ENCODE peak calls at places on chromosomes 6 and 20, in six cellular contexts. One of them, this sample, is unnamed.

GRCh38 chr6:166757226-166758135 is 130.4 kb upstream of the RPS6KA2 start:
- DNase-seq in HepG2: no peak
- DNase-seq in adipocyte: peak
- DNase-seq in H1: no peak
- DNase-seq in PC-3: no peak
- DNase-seq in colonic mucosa: no peak
- DNase-seq in this sample: peak

GRCh38 chr6:116945809-116946208 is 68.8 kb downstream of the RFX6 start:
- DNase-seq in HepG2: no peak
- DNase-seq in adipocyte: no peak
- DNase-seq in H1: no peak
- DNase-seq in PC-3: peak
- DNase-seq in colonic mucosa: peak
- DNase-seq in this sample: no peak

GRCh38 chr20:16580127-16580526 is 6.9 kb upstream of the KIF16B start:
- DNase-seq in HepG2: no peak
- DNase-seq in adipocyte: peak
- DNase-seq in H1: no peak
- DNase-seq in PC-3: peak
- DNase-seq in colonic mucosa: peak
- DNase-seq in this sample: no peak

GRCh38 chr6:15434263-15434662 is 188.4 kb downstream of the JARID2 start:
- DNase-seq in HepG2: no peak
- DNase-seq in adipocyte: no peak
- DNase-seq in H1: no peak
- DNase-seq in PC-3: no peak
- DNase-seq in colonic mucosa: no peak
- DNase-seq in this sample: no peak

GRCh38 chr20:24531626-24532419 is 62.4 kb downstream of the SYNDIG1 start:
- DNase-seq in HepG2: no peak
- DNase-seq in adipocyte: no peak
- DNase-seq in H1: no peak
- DNase-seq in PC-3: no peak
- DNase-seq in colonic mucosa: no peak
- DNase-seq in this sample: no peak

GRCh38 chr6:36336779-36337194 is at the start of gene BNIP5:
- DNase-seq in HepG2: no peak
- DNase-seq in adipocyte: no peak
- DNase-seq in H1: no peak
- DNase-seq in PC-3: no peak
- DNase-seq in colonic mucosa: peak
- DNase-seq in this sample: no peak

GRCh38 chr6:30124391-30124790 is 11.5 kb upstream of the TRIM31 start:
- DNase-seq in HepG2: no peak
- DNase-seq in adipocyte: no peak
- DNase-seq in H1: no peak
- DNase-seq in PC-3: no peak
- DNase-seq in colonic mucosa: peak
- DNase-seq in this sample: no peak

GRCh38 chr20:62489186-62489939 is 13.6 kb upstream of the GATA5 start:
- DNase-seq in HepG2: no peak
- DNase-seq in adipocyte: no peak
- DNase-seq in H1: no peak
- DNase-seq in PC-3: peak
- DNase-seq in colonic mucosa: no peak
- DNase-seq in this sample: peak

GRCh38 chr6:162636167-162636566 is 91.4 kb downstream of the PRKN start:
- DNase-seq in HepG2: no peak
- DNase-seq in adipocyte: no peak
- DNase-seq in H1: no peak
- DNase-seq in PC-3: no peak
- DNase-seq in colonic mucosa: no peak
- DNase-seq in this sample: no peak

GRCh38 chr6:7917729-7918128 is 7.1 kb upstream of the TXNDC5 start:
- DNase-seq in HepG2: peak
- DNase-seq in adipocyte: no peak
- DNase-seq in H1: no peak
- DNase-seq in PC-3: no peak
- DNase-seq in colonic mucosa: no peak
- DNase-seq in this sample: no peak

GRCh38 chr6:139290787-139291294 is 957 bp downstream of the TXLNB start:
- DNase-seq in HepG2: no peak
- DNase-seq in adipocyte: peak
- DNase-seq in H1: no peak
- DNase-seq in PC-3: no peak
- DNase-seq in colonic mucosa: no peak
- DNase-seq in this sample: no peak

GRCh38 chr6:24788031-24788665 is 10.6 kb downstream of the ARMH2 start:
- DNase-seq in HepG2: no peak
- DNase-seq in adipocyte: peak
- DNase-seq in H1: no peak
- DNase-seq in PC-3: peak
- DNase-seq in colonic mucosa: no peak
- DNase-seq in this sample: no peak

GRCh38 chr20:61120595-61121515 is 131.2 kb upstream of the CDH4 start:
- DNase-seq in HepG2: peak
- DNase-seq in adipocyte: peak
- DNase-seq in H1: peak
- DNase-seq in PC-3: peak
- DNase-seq in colonic mucosa: peak
- DNase-seq in this sample: peak

DNA sequence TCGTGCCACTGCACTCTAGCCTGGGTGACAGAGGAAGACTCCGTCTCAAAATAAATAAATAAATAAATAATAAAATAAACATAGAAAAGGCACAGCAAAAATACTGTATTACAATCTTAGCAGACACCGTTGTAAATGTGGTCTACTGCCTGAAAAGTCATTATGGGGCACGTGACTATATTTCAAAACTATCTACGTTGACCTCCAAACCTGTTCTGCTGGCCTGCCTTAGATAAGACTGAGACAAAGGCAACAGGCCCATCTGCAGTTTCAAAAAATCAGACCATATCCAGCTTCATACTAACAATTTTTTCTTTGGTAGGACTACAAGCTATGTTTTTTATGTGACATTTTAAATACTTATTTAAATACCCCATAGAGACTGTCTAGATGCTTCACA is 59.1 kb downstream of the AGPAT4 start:
- DNase-seq in HepG2: no peak
- DNase-seq in adipocyte: no peak
- DNase-seq in H1: no peak
- DNase-seq in PC-3: no peak
- DNase-seq in colonic mucosa: no peak
- DNase-seq in this sample: no peak
- H3K9ac ChIP-seq in HepG2: no peak
- H3K9ac ChIP-seq in adipocyte: no peak
- H3K9ac ChIP-seq in H1: no peak
- H3K9ac ChIP-seq in PC-3: peak
- H3K9ac ChIP-seq in colonic mucosa: no peak
- H3K9ac ChIP-seq in this sample: no peak

GRCh38 chr6:124961784-124962611 is at the start of gene RNF217:
- DNase-seq in HepG2: no peak
- DNase-seq in adipocyte: peak
- DNase-seq in H1: peak
- DNase-seq in PC-3: peak
- DNase-seq in colonic mucosa: peak
- DNase-seq in this sample: no peak

GRCh38 chr6:124961468-124961783 is 811 bp upstream of the RNF217 start:
- DNase-seq in HepG2: no peak
- DNase-seq in adipocyte: no peak
- DNase-seq in H1: no peak
- DNase-seq in PC-3: no peak
- DNase-seq in colonic mucosa: no peak
- DNase-seq in this sample: no peak

GRCh38 chr6:124963416-124964083 is 1.3 kb downstream of the RNF217 start:
- DNase-seq in HepG2: no peak
- DNase-seq in adipocyte: peak
- DNase-seq in H1: no peak
- DNase-seq in PC-3: peak
- DNase-seq in colonic mucosa: no peak
- DNase-seq in this sample: no peak

GRCh38 chr6:124964084-124964763 is 2.0 kb downstream of the RNF217 start:
- DNase-seq in HepG2: peak
- DNase-seq in adipocyte: peak
- DNase-seq in H1: no peak
- DNase-seq in PC-3: no peak
- DNase-seq in colonic mucosa: peak
- DNase-seq in this sample: no peak

DNA sequence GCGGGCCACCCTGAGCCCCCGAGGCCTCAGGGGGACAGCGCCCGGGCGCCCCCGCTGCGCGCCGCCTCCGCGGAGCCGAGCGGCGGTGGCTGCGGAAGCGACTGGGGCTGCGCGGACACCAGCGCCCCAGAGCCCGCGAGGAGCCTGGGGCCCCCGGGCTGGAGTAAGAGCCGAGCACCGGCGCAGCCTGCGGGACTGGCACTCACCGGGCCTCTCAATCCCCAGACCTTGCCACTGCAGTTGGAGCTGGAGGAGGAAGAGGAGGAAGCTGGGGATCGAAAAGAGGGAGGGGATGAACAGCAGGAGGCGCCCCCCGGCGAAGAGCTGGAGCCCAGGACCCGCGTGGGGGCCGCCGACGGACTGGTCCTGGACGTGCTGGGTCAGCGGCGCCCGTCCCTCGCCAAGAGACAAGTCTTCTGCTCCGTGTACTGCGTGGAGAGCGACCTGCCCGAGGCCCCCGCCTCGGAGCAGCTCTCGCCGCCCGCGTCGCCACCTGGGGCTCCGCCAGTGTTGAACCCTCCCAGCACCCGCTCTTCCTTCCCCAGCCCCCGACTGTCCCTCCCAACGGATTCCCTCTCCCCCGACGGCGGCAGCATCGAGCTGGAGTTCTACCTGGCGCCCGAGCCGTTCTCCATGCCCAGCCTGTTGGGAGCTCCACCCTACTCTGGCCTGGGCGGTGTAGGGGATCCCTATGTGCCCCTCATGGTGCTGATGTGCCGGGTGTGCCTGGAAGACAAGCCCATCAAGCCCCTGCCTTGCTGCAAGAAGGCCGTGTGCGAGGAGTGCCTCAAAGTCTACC is 579 bp downstream of the RNF217 start:
- DNase-seq in HepG2: no peak
- DNase-seq in adipocyte: peak
- DNase-seq in H1: peak
- DNase-seq in PC-3: peak
- DNase-seq in colonic mucosa: peak
- DNase-seq in this sample: no peak
- H3K9ac ChIP-seq in HepG2: peak
- H3K9ac ChIP-seq in adipocyte: peak
- H3K9ac ChIP-seq in H1: peak
- H3K9ac ChIP-seq in PC-3: peak
- H3K9ac ChIP-seq in colonic mucosa: peak
- H3K9ac ChIP-seq in this sample: peak

DNA sequence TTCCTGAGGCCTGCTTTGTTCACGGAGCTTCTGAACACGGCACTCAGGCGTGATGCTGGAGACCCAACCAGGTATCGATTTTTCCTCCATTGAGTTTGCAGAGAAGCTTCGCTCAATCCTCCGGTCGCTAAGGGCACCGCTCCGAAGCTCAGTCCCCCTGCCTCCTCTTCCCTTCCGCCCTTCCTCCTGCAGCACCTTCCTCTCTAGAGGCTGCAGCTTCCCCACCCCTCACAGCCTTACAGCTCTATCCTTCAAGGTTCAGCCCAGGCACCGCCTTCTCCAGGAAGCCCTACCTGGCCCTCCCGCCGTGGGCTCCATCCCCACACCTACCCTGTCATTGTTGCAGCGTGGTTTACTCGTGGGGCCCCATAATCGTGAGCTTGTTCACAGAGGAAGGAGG is 152.2 kb downstream of the GRM4 start:
- DNase-seq in HepG2: no peak
- DNase-seq in adipocyte: no peak
- DNase-seq in H1: no peak
- DNase-seq in PC-3: no peak
- DNase-seq in colonic mucosa: peak
- DNase-seq in this sample: no peak
- H3K9ac ChIP-seq in HepG2: no peak
- H3K9ac ChIP-seq in adipocyte: no peak
- H3K9ac ChIP-seq in H1: no peak
- H3K9ac ChIP-seq in PC-3: no peak
- H3K9ac ChIP-seq in colonic mucosa: no peak
- H3K9ac ChIP-seq in this sample: no peak

DNA sequence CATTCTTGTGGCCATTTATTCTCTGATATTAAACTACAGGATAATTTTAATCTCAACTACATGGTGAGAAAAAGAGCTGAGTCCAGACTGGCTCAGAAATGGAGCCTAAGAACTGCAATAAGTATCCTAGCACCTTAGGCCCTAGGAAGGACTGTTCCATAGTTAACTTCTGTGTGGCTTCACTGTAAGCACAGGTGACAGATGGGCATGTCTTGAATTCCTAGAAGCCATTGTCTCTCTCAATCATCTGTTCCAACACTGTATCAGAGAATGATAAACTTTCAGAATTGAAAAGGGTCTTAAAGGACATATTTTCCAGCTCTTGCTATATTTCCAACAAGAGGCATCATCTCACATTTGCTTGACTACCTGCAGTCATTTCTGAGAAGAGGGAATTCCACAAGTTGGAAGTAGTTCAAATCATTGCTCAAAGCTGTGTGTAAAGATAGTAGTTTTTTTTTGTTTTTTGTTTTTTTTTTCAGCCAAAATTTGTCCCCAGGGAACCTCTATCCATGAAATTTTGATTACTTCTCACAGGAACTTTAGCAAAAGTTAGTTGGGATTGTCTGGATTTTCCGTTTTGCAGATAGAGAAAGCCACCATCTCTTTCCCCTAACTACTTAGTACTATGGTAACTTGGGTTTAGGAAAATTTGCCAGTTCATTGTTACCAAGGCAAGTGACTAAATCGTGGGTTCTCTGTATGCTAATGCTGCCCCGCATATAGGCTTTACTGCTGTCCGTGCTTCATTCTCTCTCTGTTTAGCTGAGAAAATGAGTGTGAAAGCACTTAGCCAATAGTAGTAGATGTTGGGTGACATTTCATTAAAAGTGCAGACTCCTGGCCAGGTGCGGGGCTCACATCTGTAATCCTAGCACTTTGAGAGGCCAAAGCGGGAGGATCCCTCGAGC is 47.2 kb downstream of the KCNS1 start:
- DNase-seq in HepG2: no peak
- DNase-seq in adipocyte: no peak
- DNase-seq in H1: no peak
- DNase-seq in PC-3: no peak
- DNase-seq in colonic mucosa: no peak
- DNase-seq in this sample: no peak
- H3K9ac ChIP-seq in HepG2: no peak
- H3K9ac ChIP-seq in adipocyte: peak
- H3K9ac ChIP-seq in H1: no peak
- H3K9ac ChIP-seq in PC-3: no peak
- H3K9ac ChIP-seq in colonic mucosa: no peak
- H3K9ac ChIP-seq in this sample: no peak

This sample was measured in keratinocyte.